ENCODE peak calls at places on chromosome 17, in seven cellular contexts. V is PC-3; O is mucosa of descending colon; U is cardiac muscle cell; H is K562; E is CD8-positive, alpha-beta T cell; J is fibroblast of lung. G is an unnamed sample. For H3K4me1, the result is how much of the 10 kb centered on the place peaks cover.

GRCh38 chr17:17824780-17825614 is 11.8 kb downstream of the SREBF1 start:
- DNase-seq in V (no peak), O (no peak), U (no peak), H (no peak), E (no peak), J (no peak), G (no peak)

GRCh38 chr17:33949100-33949499 is 306.0 kb upstream of the CCL2 start:
- DNase-seq in V (no peak), O (no peak), U (no peak), H (peak), E (no peak), J (no peak), G (no peak)

GRCh38 chr17:64420143-64420670 is 28.7 kb upstream of the MILR1 start:
- DNase-seq in V (peak), O (peak), U (peak), H (peak), E (no peak), J (peak), G (peak)

GRCh38 chr17:65902165-65902564 is 289.8 kb downstream of the CEP112 start:
- DNase-seq in V (no peak), O (no peak), U (no peak), H (no peak), E (no peak), J (no peak), G (no peak)

GRCh38 chr17:7548585-7549400 is at the start of gene TNFSF12:
- DNase-seq in V (peak), O (peak), U (peak), H (peak), E (peak), J (peak), G (peak)

GRCh38 chr17:9244066-9245052 is 223.0 kb downstream of the NTN1 start:
- DNase-seq in V (no peak), O (peak), U (peak), H (no peak), E (no peak), J (peak), G (no peak)

GRCh38 chr17:65594585-65594940 is 33.1 kb upstream of the AXIN2 start:
- DNase-seq in V (no peak), O (no peak), U (peak), H (no peak), E (no peak), J (peak), G (no peak)

GRCh38 chr17:62948370-62948769 is 17.7 kb upstream of the TANC2 start:
- DNase-seq in V (no peak), O (no peak), U (no peak), H (no peak), E (no peak), J (no peak), G (no peak)

GRCh38 chr17:34715504-34715903 is 136.1 kb downstream of the TMEM132E start:
- DNase-seq in V (no peak), O (no peak), U (no peak), H (no peak), E (no peak), J (no peak), G (no peak)

GRCh38 chr17:55660171-55660886 is 62.3 kb downstream of the TMEM100 start:
- DNase-seq in V (no peak), O (peak), U (peak), H (no peak), E (no peak), J (peak), G (no peak)

GRCh38 chr17:10574324-10574723 is 24.9 kb upstream of the MYH2 start:
- DNase-seq in V (no peak), O (no peak), U (peak), H (no peak), E (no peak), J (no peak), G (no peak)

GRCh38 chr17:50602514-50603235 is 32.0 kb upstream of the ABCC3 start:
- DNase-seq in V (no peak), O (no peak), U (no peak), H (no peak), E (no peak), J (no peak), G (no peak)

GRCh38 chr17:29292071-29292991 is 1.6 kb downstream of the NUFIP2 start:
- DNase-seq in V (peak), O (peak), U (peak), H (peak), E (peak), J (peak), G (peak)

GRCh38 chr17:44557653-44558285 is 485 bp downstream of the FZD2 start:
- DNase-seq in V (no peak), O (peak), U (peak), H (no peak), E (peak), J (peak), G (peak)

GRCh38 chr17:17108681-17109049 is 66.4 kb downstream of the MPRIP start:
- DNase-seq in V (no peak), O (peak), U (no peak), H (no peak), E (no peak), J (peak), G (peak)

GRCh38 chr17:7219812-7220592 is at the start of the genes ACADVL and DLG4:
- DNase-seq in V (peak), O (peak), U (peak), H (peak), E (peak), J (peak), G (peak)

GRCh38 chr17:3667366-3668278 is 756 bp downstream of the TAX1BP3 start:
- DNase-seq in V (peak), O (peak), U (peak), H (peak), E (no peak), J (peak), G (no peak)

GRCh38 chr17:29929006-29929543 is 953 bp downstream of the SSH2 start:
- DNase-seq in V (peak), O (peak), U (peak), H (no peak), E (peak), J (peak), G (no peak)

GRCh38 chr17:9389116-9389515 is 186.5 kb downstream of the STX8 start:
- DNase-seq in V (peak), O (no peak), U (peak), H (no peak), E (no peak), J (peak), G (no peak)

GRCh38 chr17:50803676-50804075 is 31.7 kb upstream of the WFIKKN2 start:
- DNase-seq in V (no peak), O (no peak), U (no peak), H (no peak), E (no peak), J (no peak), G (no peak)

GRCh38 chr17:27532269-27533067 is 76.2 kb downstream of the KSR1 start:
- DNase-seq in V (no peak), O (peak), U (peak), H (no peak), E (no peak), J (peak), G (no peak)

GRCh38 chr17:61701334-61701733 is 110.3 kb upstream of the NACA2 start:
- DNase-seq in V (no peak), O (no peak), U (no peak), H (no peak), E (no peak), J (no peak), G (no peak)

GRCh38 chr17:29930399-29931010 is 477 bp upstream of the SSH2 start:
- DNase-seq in V (no peak), O (no peak), U (no peak), H (no peak), E (no peak), J (peak), G (no peak)

GRCh38 chr17:63653018-63653417 is 30.8 kb downstream of the MAP3K3 start:
- DNase-seq in V (no peak), O (no peak), U (peak), H (no peak), E (no peak), J (no peak), G (no peak)

GRCh38 chr17:13631541-13631940 is 29.8 kb upstream of the HS3ST3A1 start:
- DNase-seq in V (peak), O (no peak), U (no peak), H (no peak), E (no peak), J (no peak), G (no peak)

GRCh38 chr17:3770471-3770870 is 30.5 kb downstream of the ITGAE start:
- DNase-seq in V (no peak), O (no peak), U (no peak), H (no peak), E (peak), J (no peak), G (peak)

GRCh38 chr17:11309850-11310249 is 68.8 kb downstream of the SHISA6 start:
- DNase-seq in V (no peak), O (no peak), U (no peak), H (no peak), E (no peak), J (no peak), G (no peak)

GRCh38 chr17:20291853-20292252 is 175.5 kb downstream of the LGALS9B start:
- DNase-seq in V (no peak), O (no peak), U (no peak), H (no peak), E (no peak), J (no peak), G (no peak)

GRCh38 chr17:79570653-79571052 is 40.2 kb downstream of the RBFOX3 start:
- DNase-seq in V (no peak), O (no peak), U (no peak), H (peak), E (no peak), J (no peak), G (no peak)

GRCh38 chr17:36943250-36944220 is 5.2 kb upstream of the AATF start:
- DNase-seq in V (no peak), O (no peak), U (no peak), H (no peak), E (no peak), J (peak), G (no peak)

GRCh38 chr17:45364531-45365390 is 47.9 kb upstream of the MAP3K14 start:
- DNase-seq in V (no peak), O (no peak), U (peak), H (no peak), E (no peak), J (no peak), G (no peak)

GRCh38 chr17:28536532-28537218 is 15.7 kb downstream of the UNC119 start:
- DNase-seq in V (no peak), O (no peak), U (no peak), H (no peak), E (no peak), J (no peak), G (no peak)

GRCh38 chr17:48127371-48128051 is 19.9 kb downstream of the SNX11 start:
- DNase-seq in V (peak), O (no peak), U (peak), H (no peak), E (no peak), J (no peak), G (no peak)

GRCh38 chr17:80645706-80646325 is 101.2 kb downstream of the RPTOR start:
- DNase-seq in V (peak), O (no peak), U (no peak), H (no peak), E (no peak), J (no peak), G (no peak)
- H3K4me1 ChIP-seq in V (under half), O (under half), U (under half), H (under half), E (under half), J (under half), G (half or more)

DNA sequence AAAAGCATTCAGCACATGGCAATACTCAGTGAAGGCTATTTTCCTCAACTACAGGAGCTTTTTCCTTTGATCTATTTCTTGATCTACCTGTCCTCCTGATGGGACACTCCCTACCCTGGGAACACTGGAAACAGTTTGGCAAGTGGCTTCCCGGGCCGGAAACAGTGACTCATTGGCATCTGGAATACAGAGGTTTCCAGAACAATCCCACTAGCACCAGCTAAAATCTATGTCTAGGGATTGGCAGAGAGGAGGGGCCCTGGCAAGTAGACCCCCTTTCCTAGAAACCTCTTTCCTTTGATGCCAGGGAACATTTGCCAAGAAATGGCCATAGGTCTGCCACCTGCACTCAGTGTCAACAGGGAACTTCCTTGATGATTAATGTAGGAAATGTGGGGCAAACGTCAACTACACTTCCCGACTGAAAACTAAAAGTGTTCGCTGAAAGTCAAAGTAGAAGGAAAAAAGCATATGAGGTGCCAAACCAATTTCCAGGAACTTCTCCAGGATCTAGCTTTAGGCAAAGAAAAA is 30.4 kb upstream of the FBXW10B start:
- DNase-seq in V (peak), O (peak), U (peak), H (no peak), E (no peak), J (peak), G (no peak)
- H3K4me1 ChIP-seq in V (under half), O (under half), U (under half), H (under half), E (under half), J (under half), G (under half)

GRCh38 chr17:49342575-49342936 is 19.5 kb downstream of the ZNF652 start:
- DNase-seq in V (no peak), O (no peak), U (no peak), H (no peak), E (no peak), J (no peak), G (no peak)

GRCh38 chr17:49339359-49339758 is 22.7 kb downstream of the ZNF652 start:
- DNase-seq in V (no peak), O (no peak), U (no peak), H (no peak), E (no peak), J (no peak), G (no peak)

GRCh38 chr17:49341356-49341755 is 20.7 kb downstream of the ZNF652 start:
- DNase-seq in V (no peak), O (no peak), U (no peak), H (no peak), E (no peak), J (no peak), G (no peak)

GRCh38 chr17:49337900-49338299 is 24.1 kb downstream of the ZNF652 start:
- DNase-seq in V (no peak), O (no peak), U (peak), H (no peak), E (no peak), J (no peak), G (no peak)

DNA sequence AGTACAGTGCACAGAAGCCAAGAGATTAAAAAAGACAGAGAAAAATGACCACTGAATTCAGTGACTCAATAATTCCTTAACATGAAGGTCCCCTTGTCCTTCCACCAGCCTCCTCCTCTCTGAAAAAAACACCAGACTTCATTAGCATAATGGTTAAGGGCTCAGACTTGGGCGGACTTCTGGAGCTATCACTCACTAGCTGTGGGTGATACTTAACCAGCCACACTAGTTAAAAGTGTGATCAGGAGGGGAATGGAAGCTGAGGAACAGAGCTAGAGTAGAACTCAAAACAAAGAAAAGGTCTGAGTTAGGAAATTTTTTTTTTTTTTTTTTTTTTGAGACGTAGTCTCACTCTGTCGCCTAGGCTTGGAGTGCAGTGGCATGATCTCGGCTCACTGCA is 23.2 kb downstream of the ZNF652 start:
- DNase-seq in V (no peak), O (no peak), U (no peak), H (peak), E (no peak), J (no peak), G (no peak)
- H3K4me1 ChIP-seq in V (under half), O (under half), U (under half), H (under half), E (under half), J (under half), G (half or more)

GRCh38 chr17:69431835-69432234 is 17.3 kb downstream of the MAP2K6 start:
- DNase-seq in V (no peak), O (no peak), U (no peak), H (no peak), E (no peak), J (no peak), G (no peak)
- H3K4me1 ChIP-seq in V (under half), O (under half), U (under half), H (under half), E (under half), J (under half), G (under half)

DNA sequence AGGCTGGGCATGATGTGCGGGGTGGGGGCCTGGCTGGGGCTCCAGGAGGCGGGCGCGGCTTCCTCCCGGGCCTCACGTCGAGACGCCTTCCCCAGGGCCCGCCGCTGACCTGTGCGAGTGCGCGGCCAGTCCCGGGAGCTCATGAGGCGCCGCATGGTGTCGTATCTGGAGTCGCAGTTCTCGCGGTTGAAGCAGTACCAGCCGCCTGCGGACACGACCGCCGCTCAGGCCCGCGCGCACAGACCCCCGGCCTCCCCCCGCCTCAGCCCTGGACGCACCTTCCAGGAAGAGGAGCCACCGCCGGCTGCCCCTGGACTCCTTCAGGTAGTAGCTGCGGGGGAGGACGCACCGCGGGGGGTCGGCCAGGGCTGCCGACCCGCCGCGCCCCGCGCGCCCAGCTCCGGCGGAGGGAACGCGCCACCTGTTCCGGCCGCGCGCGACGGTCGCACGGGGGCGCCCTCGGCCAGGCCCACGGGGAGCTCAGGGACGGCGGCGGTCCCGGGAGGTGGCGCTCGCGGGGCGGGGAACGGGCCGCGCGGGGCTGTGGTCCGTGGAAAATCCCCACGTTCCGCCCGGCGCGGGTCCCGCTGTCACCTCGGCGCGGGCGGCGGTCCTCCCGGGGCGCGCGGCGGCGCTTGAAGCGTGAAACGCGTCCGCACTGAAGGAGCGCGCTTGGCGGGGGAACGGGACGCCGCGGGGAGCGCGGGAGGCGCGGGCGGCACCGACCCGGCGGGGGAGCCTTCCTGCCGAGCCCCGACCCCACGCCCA is 1.4 kb downstream of the NOTUM start:
- DNase-seq in V (peak), O (peak), U (peak), H (peak), E (peak), J (peak), G (peak)
- H3K4me1 ChIP-seq in V (under half), O (under half), U (under half), H (half or more), E (under half), J (under half), G (under half)

GRCh38 chr17:73286863-73287296 is 24.9 kb downstream of the CDC42EP4 start:
- DNase-seq in V (peak), O (no peak), U (peak), H (no peak), E (no peak), J (no peak), G (no peak)
- H3K4me1 ChIP-seq in V (half or more), O (under half), U (under half), H (half or more), E (under half), J (under half), G (under half)

DNA sequence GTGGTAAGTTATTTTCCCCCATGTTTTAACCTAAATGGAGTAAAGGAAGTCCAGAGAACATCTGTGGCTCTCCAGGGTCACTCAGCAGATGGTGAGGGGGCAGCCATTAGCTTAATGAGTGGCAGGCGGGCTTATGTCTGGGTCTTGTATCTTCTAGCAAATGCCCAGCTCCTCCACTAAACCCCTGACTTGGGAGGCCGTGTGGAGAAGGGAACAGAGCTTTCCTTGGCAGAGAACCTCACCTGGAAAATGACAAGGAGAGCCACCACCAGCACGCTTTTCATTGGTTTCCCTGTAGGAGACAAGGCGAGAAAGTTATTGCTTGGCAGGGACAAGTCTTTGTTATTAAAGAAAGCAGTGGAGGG is 6.6 kb downstream of the CCR7 start:
- DNase-seq in V (no peak), O (no peak), U (no peak), H (no peak), E (no peak), J (no peak), G (no peak)
- H3K4me1 ChIP-seq in V (under half), O (under half), U (under half), H (under half), E (half or more), J (under half), G (half or more)

GRCh38 chr17:38589462-38590114 is 16.2 kb downstream of the SRCIN1 start:
- DNase-seq in V (no peak), O (no peak), U (no peak), H (no peak), E (no peak), J (no peak), G (no peak)
- H3K4me1 ChIP-seq in V (under half), O (under half), U (under half), H (under half), E (under half), J (under half), G (under half)

GRCh38 chr17:78135858-78136500 is 5.4 kb downstream of the TMC8 start:
- DNase-seq in V (no peak), O (no peak), U (no peak), H (peak), E (peak), J (no peak), G (no peak)
- H3K4me1 ChIP-seq in V (under half), O (under half), U (under half), H (half or more), E (half or more), J (under half), G (half or more)

GRCh38 chr17:57944796-57945362 is 10.3 kb downstream of the CUEDC1 start:
- DNase-seq in V (no peak), O (no peak), U (peak), H (no peak), E (no peak), J (no peak), G (no peak)
- H3K4me1 ChIP-seq in V (half or more), O (under half), U (under half), H (under half), E (under half), J (under half), G (under half)

G was measured in CD8-positive, alpha-beta memory T cell.